ENCODE peak calls at places on chromosomes 13 and 19, in four cellular contexts. D is adrenal gland, U is brain microvascular endothelial cell, F is heart left ventricle. B is an unnamed sample.

GRCh38 chr13:113098163-113098732 is 7.3 kb upstream of the F7 start:
- DNase-seq in D (no peak), F (no peak), U (peak), B (no peak)

GRCh38 chr13:111505175-111505777 is 184.8 kb downstream of the TEX29 start:
- DNase-seq in F (no peak), U (no peak), D (no peak), B (no peak)

GRCh38 chr19:12952488-12953455 is 4.3 kb downstream of the GADD45GIP1 start:
- DNase-seq in U (peak), D (peak), F (no peak), B (no peak)

GRCh38 chr19:38617764-38618589 is at the start of gene MAP4K1:
- DNase-seq in U (no peak), D (no peak), F (peak), B (peak)

GRCh38 chr19:1119475-1120217 is 15.9 kb downstream of the GPX4 start:
- DNase-seq in D (no peak), U (no peak), F (no peak), B (no peak)

GRCh38 chr13:38763446-38764381 is 76.8 kb downstream of the FREM2 start:
- DNase-seq in F (no peak), U (peak), D (peak), B (no peak)

GRCh38 chr13:29525757-29526156 is 69.7 kb downstream of the SLC7A1 start:
- DNase-seq in D (no peak), U (no peak), F (no peak), B (no peak)

GRCh38 chr19:47433121-47433520 is 13.8 kb upstream of the MEIS3 start:
- DNase-seq in U (no peak), D (no peak), F (no peak), B (no peak)

GRCh38 chr19:39140594-39140993 is 15.0 kb downstream of the PAK4 start:
- DNase-seq in D (no peak), U (no peak), F (no peak), B (no peak)

GRCh38 chr13:108375772-108376171 is 106.3 kb downstream of the TNFSF13B start:
- DNase-seq in U (no peak), D (no peak), F (no peak), B (no peak)

GRCh38 chr19:8261881-8262280 is 46.3 kb downstream of the CD320 start:
- DNase-seq in F (no peak), D (no peak), U (no peak), B (no peak)

GRCh38 chr13:104414181-104414580 is 1348.0 kb upstream of the SLC10A2 start:
- DNase-seq in U (no peak), D (no peak), F (no peak), B (no peak)

GRCh38 chr19:4878491-4878968 is 11.1 kb upstream of the PLIN3 start:
- DNase-seq in D (no peak), U (no peak), F (no peak), B (no peak)

GRCh38 chr13:110499621-110500281 is 61.8 kb downstream of the RAB20 start:
- DNase-seq in F (no peak), D (no peak), U (no peak), B (no peak)

GRCh38 chr13:84032116-84032515 is 149.8 kb upstream of the SLITRK1 start:
- DNase-seq in U (no peak), D (no peak), F (no peak), B (no peak)

DNA sequence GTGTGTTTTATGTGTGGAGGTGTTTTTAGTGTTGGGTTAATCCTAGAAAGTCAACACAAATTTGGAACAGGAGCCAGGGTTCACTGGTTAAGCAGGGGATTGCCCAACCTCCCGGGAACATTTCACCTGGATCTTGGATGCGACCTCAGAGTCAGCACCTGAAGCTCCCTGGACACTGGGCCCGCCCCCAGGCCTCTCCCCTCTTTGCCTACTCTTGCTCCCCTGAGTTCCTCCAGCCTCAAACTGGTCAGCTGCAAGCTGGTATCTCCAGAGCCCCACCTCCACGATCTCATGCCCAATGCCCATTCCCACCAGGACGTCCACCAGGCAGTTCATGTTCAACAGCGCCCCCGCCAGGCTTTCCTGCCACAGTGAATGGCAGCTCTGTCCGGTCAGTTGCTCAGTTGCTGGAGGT is 9.7 kb downstream of the HSD17B14 start:
- DNase-seq in D (no peak), F (no peak), U (no peak), B (no peak)
- TF ChIP-seq CTCF in D (no peak), F (no peak), U (peak), B (no peak)

DNA sequence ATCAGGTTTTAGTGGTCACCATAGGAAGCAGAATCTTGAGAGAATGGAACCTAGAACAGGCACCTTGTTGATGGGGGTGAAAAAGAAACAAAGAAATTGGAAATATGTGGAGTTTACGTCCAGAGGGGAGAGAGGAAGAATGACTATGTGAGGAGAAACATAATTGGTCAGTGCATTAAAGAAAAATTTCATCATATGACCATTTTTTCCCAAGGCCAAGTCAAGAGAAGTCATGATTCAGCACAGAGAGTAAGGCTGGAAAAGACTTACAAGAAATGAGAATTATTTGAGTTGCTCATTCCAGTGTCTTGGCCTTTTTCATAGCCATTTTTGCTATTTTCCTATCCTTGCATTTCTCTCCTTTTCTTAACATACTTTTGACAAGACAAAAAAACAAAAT is 421.7 kb downstream of the EFNB2 start:
- DNase-seq in U (no peak), F (no peak), D (no peak), B (no peak)
- H3K27ac ChIP-seq in U (no peak), F (no peak), D (no peak), B (no peak)

GRCh38 chr19:43534811-43535761 is 2.1 kb downstream of the ZNF575 start:
- DNase-seq in D (peak), U (peak), F (peak), B (peak)
- TF ChIP-seq CTCF in D (peak), U (peak), F (peak), B (peak)

GRCh38 chr13:42022796-42023493 is 25.5 kb upstream of the DGKH start:
- DNase-seq in U (no peak), F (no peak), D (no peak), B (no peak)

GRCh38 chr13:42027286-42027685 is 21.2 kb upstream of the DGKH start:
- DNase-seq in F (no peak), U (no peak), D (no peak), B (no peak)

DNA sequence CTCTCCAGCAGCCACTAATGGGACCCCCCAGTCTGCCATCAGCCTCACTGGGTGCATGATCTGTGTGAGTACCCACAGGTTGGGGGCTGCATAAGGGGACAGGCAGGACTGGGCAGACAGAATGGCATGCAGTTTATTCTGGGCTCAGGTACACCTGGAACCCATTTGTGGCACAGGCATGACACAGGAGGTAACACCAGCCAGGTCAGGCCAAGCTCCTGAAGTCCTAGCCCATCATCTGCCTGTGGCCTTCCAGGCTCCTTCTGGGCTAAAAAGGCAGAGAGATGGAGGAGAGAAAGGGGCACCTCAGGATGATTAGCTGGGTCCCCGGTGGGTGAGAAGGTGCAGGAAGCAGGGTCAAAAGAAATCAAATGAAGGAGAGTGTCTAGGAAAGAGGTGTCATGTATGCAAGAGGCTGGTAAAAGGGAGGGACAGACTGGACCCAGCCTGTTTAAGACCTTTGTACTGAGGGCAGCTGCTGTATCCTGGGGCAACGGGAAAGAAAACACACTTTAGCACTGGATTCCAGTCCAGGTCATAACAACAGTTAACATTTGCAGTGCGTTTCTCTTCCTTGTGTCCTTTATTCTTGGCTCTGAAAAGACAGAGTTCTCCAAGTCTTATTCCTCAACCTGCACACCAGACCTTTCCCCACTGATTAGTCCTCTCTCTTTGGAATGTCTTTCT is 20.2 kb upstream of the DGKH start:
- DNase-seq in U (no peak), D (no peak), F (no peak), B (no peak)
- H3K27ac ChIP-seq in U (no peak), D (no peak), F (no peak), B (no peak)

DNA sequence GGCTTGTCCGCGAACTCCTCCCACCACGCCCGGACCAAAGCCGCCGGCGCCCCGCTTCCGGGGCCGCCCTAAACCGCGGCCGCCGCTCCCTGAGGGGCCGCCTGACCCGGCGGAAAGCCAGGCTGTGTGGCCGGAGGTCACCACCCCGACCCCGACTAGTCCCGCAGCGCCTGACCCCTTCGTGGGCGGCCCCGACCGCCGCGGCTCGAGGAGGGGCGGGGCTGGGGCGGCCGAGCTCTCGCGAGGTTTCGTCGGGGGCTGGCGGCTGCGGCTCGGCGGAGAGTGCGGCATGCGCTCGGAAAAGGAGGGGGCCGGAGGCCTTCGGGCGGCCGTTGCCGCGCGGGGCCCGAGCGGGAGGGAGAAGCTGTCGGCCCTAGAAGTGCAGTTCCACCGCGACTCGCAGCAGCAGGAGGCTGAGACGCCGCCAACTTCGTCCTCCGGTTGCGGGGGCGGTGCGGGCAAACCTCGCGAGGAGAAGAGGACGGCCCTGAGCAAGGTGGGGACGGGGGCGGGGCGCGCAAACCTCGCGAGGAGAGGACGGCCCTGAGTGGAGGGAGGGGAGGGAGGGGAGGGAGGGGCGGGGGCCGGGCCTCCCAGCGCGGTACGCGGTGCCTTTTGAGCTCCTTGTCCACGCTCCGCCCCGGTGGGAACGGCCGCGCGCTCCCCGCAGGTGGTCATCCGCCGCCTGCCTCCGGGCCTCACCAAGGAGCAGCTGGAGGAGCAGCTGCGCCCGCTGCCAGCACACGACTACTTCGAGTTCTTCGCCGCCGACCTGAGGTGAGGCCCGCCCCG is at the start of gene UPF3A:
- DNase-seq in F (peak), U (peak), D (peak), B (peak)
- TF ChIP-seq CTCF in F (no peak), U (no peak), D (no peak), B (no peak)

GRCh38 chr13:40063743-40064142 is 408.3 kb downstream of the COG6 start:
- DNase-seq in U (peak), D (no peak), F (no peak), B (no peak)
- H3K27ac ChIP-seq in U (no peak), D (no peak), F (no peak), B (no peak)

GRCh38 chr19:56222901-56223300 is 20.8 kb downstream of the ZSCAN5C start:
- DNase-seq in D (no peak), U (no peak), F (no peak), B (no peak)
- TF ChIP-seq CTCF in D (no peak), U (no peak), F (no peak), B (no peak)

DNA sequence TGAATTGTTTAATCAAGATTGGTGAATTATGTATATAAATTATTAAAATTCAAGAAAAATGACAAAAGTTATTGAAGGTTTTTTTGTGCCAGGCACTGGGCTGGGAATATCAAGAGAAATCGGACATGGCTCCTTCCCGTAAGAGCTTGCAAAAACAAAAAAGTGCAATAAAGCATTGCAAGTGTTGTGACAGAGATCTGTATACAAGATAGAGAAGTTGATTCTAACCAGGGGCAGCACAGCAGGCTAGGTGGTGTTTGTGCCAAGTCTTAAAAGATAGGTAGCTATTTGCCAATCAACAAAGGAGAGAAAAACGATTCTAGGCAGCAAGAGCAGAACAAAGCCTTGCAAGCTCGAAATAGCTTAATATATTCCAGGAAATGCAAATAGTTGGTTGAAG is 123.7 kb upstream of the WASF3 start:
- DNase-seq in F (no peak), U (no peak), D (no peak), B (no peak)
- H3K27ac ChIP-seq in F (no peak), U (no peak), D (no peak), B (no peak)

B was measured in CD4-positive, alpha-beta T cell.